ENCODE peak calls at places on chromosome 15, in four cellular contexts. U is HL-60, F is K562, H is GM12878. Q is an unnamed sample.

GRCh38 chr15:65841121-65841930 is 28.0 kb upstream of the RAB11A start:
- DNase-seq in H (no peak), F (no peak), U (no peak), Q (no peak)

GRCh38 chr15:66483131-66483566 is 14.4 kb downstream of the SNAPC5 start:
- DNase-seq in F (no peak), U (no peak), H (no peak), Q (no peak)

GRCh38 chr15:88108991-88109390 is 147.5 kb downstream of the NTRK3 start:
- DNase-seq in U (no peak), F (no peak), H (no peak), Q (no peak)

GRCh38 chr15:33374181-33375006 is 63.6 kb downstream of the RYR3 start:
- DNase-seq in F (no peak), U (no peak), H (no peak), Q (no peak)

GRCh38 chr15:29913528-29914135 is 91.4 kb upstream of the TJP1 start:
- DNase-seq in F (no peak), U (no peak), H (no peak), Q (no peak)

GRCh38 chr15:29472901-29473423 is 203.3 kb upstream of the NSMCE3 start:
- DNase-seq in H (no peak), U (no peak), F (no peak), Q (no peak)

GRCh38 chr15:66187271-66187670 is 66.3 kb downstream of the MEGF11 start:
- DNase-seq in H (no peak), F (no peak), U (no peak), Q (no peak)

GRCh38 chr15:69807752-69808151 is 290.0 kb downstream of the TLE3 start:
- DNase-seq in H (no peak), U (no peak), F (no peak), Q (no peak)

GRCh38 chr15:77515613-77516012 is 94.9 kb downstream of the HMG20A start:
- DNase-seq in F (no peak), H (no peak), U (no peak), Q (no peak)

GRCh38 chr15:77514635-77515421 is 94.1 kb downstream of the HMG20A start:
- DNase-seq in U (no peak), H (no peak), F (no peak), Q (no peak)

GRCh38 chr15:77511869-77512268 is 91.2 kb downstream of the HMG20A start:
- DNase-seq in U (no peak), F (no peak), H (no peak), Q (no peak)

GRCh38 chr15:77516076-77516475 is 95.4 kb downstream of the HMG20A start:
- DNase-seq in H (no peak), F (no peak), U (no peak), Q (no peak)

DNA sequence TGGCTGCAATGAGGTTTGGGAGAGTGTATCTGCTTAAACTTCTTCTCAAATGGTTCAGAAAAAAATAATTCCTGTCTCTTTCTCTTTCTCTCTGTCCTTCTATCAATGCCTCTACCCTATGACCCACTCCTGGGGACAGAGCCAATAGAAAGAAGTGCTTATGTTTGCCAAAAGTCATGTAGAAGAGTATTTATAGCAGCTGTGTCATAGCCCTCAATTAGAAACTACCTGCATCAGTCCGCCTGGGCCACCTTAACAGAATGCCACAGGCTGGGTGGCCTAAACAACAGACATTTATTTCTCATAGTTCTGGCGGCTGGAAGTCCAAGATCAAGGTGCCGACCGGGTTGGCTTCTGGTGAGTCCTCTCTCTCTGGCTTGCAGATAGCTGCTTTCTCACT is 92.5 kb downstream of the HMG20A start:
- DNase-seq in H (no peak), F (no peak), U (no peak), Q (no peak)
- TF ChIP-seq SPI1 in H (no peak), F (no peak), U (no peak), Q (no peak)

GRCh38 chr15:58852347-58852746 is 81.1 kb downstream of the SLTM start:
- DNase-seq in F (no peak), U (no peak), H (no peak), Q (no peak)
- TF ChIP-seq SPI1 in F (no peak), U (no peak), H (no peak), Q (no peak)

DNA sequence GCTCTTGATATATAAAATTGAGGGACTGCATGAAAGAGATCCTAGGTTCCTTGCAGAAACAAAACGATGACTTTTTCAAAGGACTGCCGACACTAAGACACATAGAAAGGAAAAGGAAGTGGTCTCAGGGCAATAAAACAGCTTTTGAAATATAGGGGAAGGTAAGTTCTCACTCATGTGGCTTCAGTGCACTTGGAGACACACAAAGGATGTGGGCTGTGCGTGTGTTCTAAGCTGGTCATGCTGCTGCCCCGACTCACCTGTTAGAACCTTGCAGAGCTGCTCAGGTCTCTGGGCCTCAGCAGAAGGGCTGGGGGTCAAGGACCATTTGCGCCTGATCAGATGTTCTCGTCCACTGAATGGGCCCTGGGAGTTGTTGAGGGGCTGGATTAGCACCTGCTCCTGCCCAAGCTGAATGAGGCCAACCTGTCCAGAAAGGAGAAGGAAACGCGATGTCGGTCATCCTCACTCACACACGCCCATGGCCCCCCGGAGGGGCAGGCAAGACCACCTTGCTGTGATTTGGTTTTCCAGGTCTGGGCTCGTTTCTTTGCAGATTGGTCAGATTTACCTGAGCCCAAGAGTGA is 11.1 kb downstream of the ADAMTS17 start:
- DNase-seq in U (no peak), F (no peak), H (no peak), Q (no peak)
- TF ChIP-seq SPI1 in U (peak; percentile 69), F (no peak), H (no peak), Q (no peak)

DNA sequence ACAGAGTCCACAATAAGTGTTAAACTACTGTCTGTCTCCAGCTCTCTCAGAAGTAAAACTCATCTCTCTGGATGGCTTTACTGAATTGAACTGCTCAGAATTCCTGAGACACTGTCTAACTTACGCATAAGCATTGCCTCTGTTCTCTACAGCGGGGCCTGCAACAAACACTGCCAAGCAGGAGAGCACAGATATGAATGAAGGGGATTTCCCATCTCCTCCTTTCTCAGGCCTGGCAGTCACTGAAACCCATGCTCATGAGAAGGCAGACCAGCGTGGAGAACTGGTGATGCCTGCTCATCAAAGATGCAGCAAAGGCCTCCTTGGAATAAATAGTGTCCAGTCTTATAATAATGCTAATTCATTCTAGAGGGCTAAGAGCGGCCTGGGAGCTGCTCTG is 10.3 kb downstream of the RASGRP1 start:
- DNase-seq in F (no peak), H (no peak), U (no peak), Q (no peak)
- TF ChIP-seq SPI1 in F (no peak), H (no peak), U (no peak), Q (no peak)

GRCh38 chr15:74449643-74450205 is 11.2 kb downstream of the UBL7 start:
- DNase-seq in H (no peak), F (no peak), U (no peak), Q (no peak)
- TF ChIP-seq SPI1 in H (no peak), F (no peak), U (no peak), Q (no peak)

GRCh38 chr15:63699391-63699790 is 102.2 kb downstream of the FBXL22 start:
- DNase-seq in F (no peak), H (no peak), U (no peak), Q (no peak)
- TF ChIP-seq SPI1 in F (no peak), H (no peak), U (no peak), Q (no peak)

GRCh38 chr15:63892794-63893441 is 59.2 kb upstream of the HERC1 start:
- DNase-seq in H (peak; percentile 75), U (peak; percentile 87), F (no peak), Q (no peak)
- TF ChIP-seq SPI1 in H (peak; percentile 9), U (peak; percentile 12), F (no peak), Q (peak; percentile 26)

GRCh38 chr15:101615986-101616848 is 36.0 kb downstream of the TM2D3 start:
- DNase-seq in H (no peak), U (no peak), F (peak; percentile 91), Q (no peak)
- TF ChIP-seq SPI1 in H (no peak), U (no peak), F (no peak), Q (no peak)